ENCODE peak calls at places on chromosomes 12 and 14, in seven cellular contexts. J, C, M, P, N, E and H are unnamed samples.

GRCh38 chr12:114661245-114661644 is 22.7 kb downstream of the TBX3 start:
- DNase-seq in E (no peak), M (no peak), C (no peak), N (no peak), P (no peak), J (no peak), H (no peak)

GRCh38 chr14:38950676-38951075 is 152.4 kb downstream of the SEC23A start:
- DNase-seq in M (no peak), N (no peak), P (no peak), C (no peak), J (no peak), E (no peak), H (no peak)

GRCh38 chr12:131915774-131916173 is 13.3 kb upstream of the PUS1 start:
- DNase-seq in N (no peak), P (no peak), E (no peak), M (peak; percentile 51), J (no peak), C (no peak), H (no peak)

GRCh38 chr14:74144789-74145188 is 60.0 kb downstream of the LIN52 start:
- DNase-seq in J (no peak), M (no peak), E (no peak), C (peak; percentile 1), P (no peak), N (no peak), H (no peak)

GRCh38 chr14:70934084-70934483 is 26.8 kb downstream of the PCNX1 start:
- DNase-seq in P (peak; percentile 29), M (no peak), J (no peak), E (no peak), N (no peak), C (no peak), H (no peak)

GRCh38 chr12:100251917-100252316 is 15.0 kb downstream of the DEPDC4 start:
- DNase-seq in J (no peak), P (no peak), N (peak; percentile 6), C (no peak), M (no peak), E (no peak), H (no peak)

GRCh38 chr14:69682607-69683263 is 71.3 kb downstream of the SUSD6 start:
- DNase-seq in E (no peak), M (no peak), N (no peak), P (no peak), J (no peak), C (no peak), H (peak; percentile 40)

GRCh38 chr12:122159879-122160278 is 14.1 kb downstream of the IL31 start:
- DNase-seq in C (no peak), M (no peak), P (no peak), E (no peak), J (no peak), N (no peak), H (no peak)

GRCh38 chr12:132310181-132311040 is 19.0 kb downstream of the GALNT9 start:
- DNase-seq in J (no peak), E (no peak), C (no peak), N (peak; percentile 54), M (peak; percentile 54), P (no peak), H (no peak)

GRCh38 chr12:113409462-113410124 is 5.9 kb upstream of the SDS start:
- DNase-seq in M (no peak), N (no peak), C (no peak), P (no peak), J (no peak), E (no peak), H (no peak)

GRCh38 chr14:69483765-69484443 is 624 bp upstream of the PLEKHD1 start:
- DNase-seq in E (no peak), P (no peak), N (peak; percentile 39), C (no peak), J (no peak), M (peak; percentile 62), H (no peak)

GRCh38 chr14:57889245-57889644 is 23.4 kb upstream of the SLC35F4 start:
- DNase-seq in M (peak; percentile 66), J (peak; percentile 11), N (peak; percentile 26), P (peak; percentile 5), C (no peak), E (peak; percentile 58), H (no peak)

GRCh38 chr12:89783321-89784060 is 74.9 kb upstream of the ATP2B1 start:
- DNase-seq in J (no peak), C (no peak), N (peak; percentile 15), M (no peak), P (peak; percentile 33), E (no peak), H (no peak)

DNA sequence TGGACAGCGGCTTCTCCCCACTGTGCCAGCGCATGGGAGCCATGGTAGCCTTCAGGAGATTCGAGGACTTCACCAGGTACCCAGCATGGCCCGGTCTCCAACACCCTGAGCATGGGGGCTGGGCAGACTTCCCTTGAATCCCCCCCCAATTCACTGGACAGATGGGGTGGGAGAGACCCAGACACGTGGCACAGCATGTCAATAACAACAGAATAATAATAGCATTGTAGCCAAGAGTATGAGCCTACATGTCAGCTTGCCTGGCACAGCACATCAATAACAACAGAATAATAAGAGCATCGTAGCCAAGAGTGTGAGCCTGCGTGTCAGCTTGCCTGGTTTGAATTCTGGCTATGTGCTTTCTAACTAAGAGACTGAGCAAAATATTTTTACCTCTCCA is 76.4 kb downstream of the FOXN4 start:
- DNase-seq in P (no peak), C (no peak), M (no peak), E (no peak), J (no peak), N (no peak), H (no peak)
- TF ChIP-seq CTCF in P (no peak), C (no peak), M (no peak), E (no peak), J (no peak), N (no peak), H (no peak)

GRCh38 chr14:52013984-52014600 is 24.7 kb downstream of the RTRAF start:
- DNase-seq in P (no peak), E (no peak), N (no peak), J (no peak), M (no peak), C (no peak), H (peak; percentile 28)
- TF ChIP-seq CTCF in P (peak; percentile 25), E (no peak), N (peak; percentile 17), J (no peak), M (peak; percentile 39), C (no peak), H (peak; percentile 28)

GRCh38 chr12:45464699-45465098 is 248.8 kb downstream of the ANO6 start:
- DNase-seq in J (no peak), P (no peak), N (no peak), C (no peak), M (no peak), E (no peak), H (no peak)
- TF ChIP-seq CTCF in J (no peak), P (no peak), N (peak; percentile 6), C (no peak), M (no peak), E (no peak), H (no peak)

DNA sequence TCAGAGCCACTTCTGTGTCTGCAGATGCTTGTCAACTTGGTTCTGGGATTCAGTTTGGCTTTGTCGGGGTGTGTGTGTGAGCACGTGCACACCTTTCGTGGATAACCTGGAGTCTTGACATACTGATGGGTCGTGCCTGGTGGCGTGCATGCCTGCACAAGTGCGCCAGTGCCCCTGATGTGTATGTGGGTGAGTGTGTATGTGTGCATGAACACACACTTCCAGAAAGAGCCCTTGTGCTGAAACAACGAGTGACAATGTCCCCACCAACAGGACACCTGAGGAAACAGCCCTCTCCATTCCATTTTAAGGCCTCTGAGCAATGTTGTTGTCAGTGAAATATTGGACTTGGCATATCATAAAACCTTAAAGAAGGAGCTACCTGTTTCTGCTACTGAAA is 53.9 kb downstream of the SMUG1 start:
- DNase-seq in J (no peak), N (no peak), C (no peak), E (no peak), P (no peak), M (no peak), H (no peak)
- TF ChIP-seq CTCF in J (no peak), N (no peak), C (no peak), E (no peak), P (no peak), M (no peak), H (no peak)

GRCh38 chr14:93160353-93160801 is 24.3 kb downstream of the MOAP1 start:
- DNase-seq in J (no peak), P (no peak), C (no peak), M (no peak), N (no peak), E (no peak), H (peak; percentile 38)
- TF ChIP-seq CTCF in J (no peak), P (peak; percentile 55), C (peak; percentile 18), M (peak; percentile 39), N (peak; percentile 49), E (peak; percentile 21), H (no peak)

GRCh38 chr12:65699251-65699650 is 125.0 kb upstream of the HMGA2 start:
- DNase-seq in P (peak; percentile 57), M (no peak), N (peak; percentile 38), E (no peak), J (no peak), C (no peak), H (no peak)
- TF ChIP-seq CTCF in P (peak; percentile 55), M (no peak), N (peak; percentile 67), E (no peak), J (peak; percentile 10), C (peak; percentile 19), H (no peak)

GRCh38 chr14:59944909-59945308 is 25.0 kb downstream of the LRRC9 start:
- DNase-seq in C (no peak), J (no peak), N (no peak), E (no peak), P (no peak), M (no peak), H (no peak)
- TF ChIP-seq CTCF in C (no peak), J (no peak), N (no peak), E (no peak), P (no peak), M (no peak), H (no peak)